ENCODE peak calls at places on chromosomes 13 and 19, in seven cellular contexts. V is IMR-90, S is amniotic epithelial cell, P is right atrium auricular region, T is endothelial cell, M is thoracic aorta, H is NCI-H774. R is an unnamed sample.

GRCh38 chr13:19680751-19681150 is 47.3 kb downstream of the MPHOSPH8 start:
- DNase-seq in T (no peak), P (no peak), V (peak), H (no peak), M (no peak), S (peak), R (no peak)

GRCh38 chr19:8615813-8616596 is 5.5 kb upstream of the ADAMTS10 start:
- DNase-seq in T (peak), V (peak), M (no peak), S (peak), H (no peak), P (peak), R (no peak)

GRCh38 chr13:113151745-113152707 is 6.4 kb upstream of the PROZ start:
- DNase-seq in H (no peak), T (no peak), P (peak), M (no peak), S (peak), V (peak), R (peak)

GRCh38 chr13:38952827-38953226 is 37.8 kb downstream of the STOML3 start:
- DNase-seq in M (no peak), P (no peak), T (no peak), H (no peak), V (no peak), S (no peak), R (no peak)

GRCh38 chr13:45034342-45034741 is 45.0 kb downstream of the GPALPP1 start:
- DNase-seq in P (no peak), S (no peak), V (no peak), H (no peak), M (no peak), T (no peak), R (no peak)

GRCh38 chr13:106232680-106233079 is 302.8 kb downstream of the EFNB2 start:
- DNase-seq in H (no peak), S (no peak), T (no peak), M (no peak), P (no peak), V (no peak), R (no peak)

GRCh38 chr13:23160241-23161175 is 20.3 kb upstream of the SGCG start:
- DNase-seq in M (no peak), P (no peak), V (no peak), S (no peak), T (no peak), H (no peak), R (no peak)

GRCh38 chr13:111561091-111561778 is 240.8 kb downstream of the TEX29 start:
- DNase-seq in P (no peak), T (no peak), S (no peak), M (no peak), V (no peak), H (no peak), R (no peak)

GRCh38 chr13:75759531-75759930 is 123.4 kb downstream of the LMO7 start:
- DNase-seq in S (no peak), M (no peak), P (no peak), T (no peak), H (no peak), V (no peak), R (no peak)

GRCh38 chr19:6242677-6243076 is 37.1 kb downstream of the MLLT1 start:
- DNase-seq in H (no peak), V (no peak), S (no peak), T (no peak), M (no peak), P (no peak), R (no peak)

GRCh38 chr19:55635334-55635717 is 5.5 kb upstream of the ZNF580 start:
- DNase-seq in V (no peak), S (no peak), M (no peak), P (no peak), T (no peak), H (no peak), R (peak)

GRCh38 chr13:53460776-53461175 is 432.2 kb downstream of the OLFM4 start:
- DNase-seq in V (no peak), T (no peak), H (no peak), S (no peak), M (no peak), P (no peak), R (no peak)

GRCh38 chr13:33263976-33264619 is 21.5 kb downstream of the STARD13 start:
- DNase-seq in H (no peak), T (no peak), S (no peak), V (no peak), M (no peak), P (no peak), R (no peak)

GRCh38 chr13:112172017-112172416 is 105.1 kb downstream of the SOX1 start:
- DNase-seq in P (no peak), S (no peak), H (no peak), T (no peak), M (no peak), V (no peak), R (peak)

GRCh38 chr19:18284710-18285430 is 3.4 kb upstream of the JUND start:
- DNase-seq in S (no peak), M (no peak), V (no peak), H (no peak), T (no peak), P (no peak), R (no peak)

GRCh38 chr19:2811221-2811722 is 8.4 kb upstream of the ZNF554 start:
- DNase-seq in M (no peak), T (no peak), P (no peak), H (no peak), S (no peak), V (no peak), R (no peak)

GRCh38 chr13:31236211-31236786 is 36.5 kb downstream of the B3GLCT start:
- DNase-seq in H (no peak), M (no peak), V (peak), T (no peak), P (no peak), S (peak), R (no peak)

GRCh38 chr13:114078501-114079451 is 53.6 kb downstream of the RASA3 start:
- DNase-seq in M (no peak), S (peak), T (no peak), H (no peak), V (peak), P (peak), R (no peak)

GRCh38 chr19:38162632-38163031 is 61.4 kb downstream of the DPF1 start:
- DNase-seq in H (no peak), S (no peak), T (no peak), V (no peak), P (no peak), M (no peak), R (no peak)

GRCh38 chr13:32010137-32010536 is 21.4 kb upstream of the FRY start:
- DNase-seq in H (no peak), S (no peak), M (no peak), P (no peak), T (no peak), V (peak), R (no peak)

GRCh38 chr13:51412431-51412830 is 40.4 kb downstream of the INTS6 start:
- DNase-seq in P (no peak), H (no peak), T (no peak), V (no peak), M (no peak), S (no peak), R (no peak)

GRCh38 chr13:33283195-33283910 is 2.2 kb downstream of the STARD13 start:
- DNase-seq in P (no peak), M (no peak), T (no peak), H (no peak), V (no peak), S (no peak), R (no peak)

GRCh38 chr13:30824651-30825050 is 81.4 kb upstream of the MEDAG start:
- DNase-seq in S (no peak), T (no peak), H (no peak), P (no peak), M (no peak), V (no peak), R (no peak)

GRCh38 chr13:39688278-39688677 is 32.8 kb downstream of the COG6 start:
- DNase-seq in T (no peak), H (no peak), M (no peak), S (no peak), P (no peak), V (no peak), R (no peak)

GRCh38 chr19:56538761-56539263 is at the start of gene ZFP28:
- DNase-seq in P (no peak), V (no peak), S (peak), M (peak), H (no peak), T (no peak), R (no peak)

GRCh38 chr19:13817018-13817614 is 21.9 kb downstream of the ZSWIM4 start:
- DNase-seq in T (no peak), H (peak), P (no peak), M (no peak), V (no peak), S (peak), R (no peak)

GRCh38 chr19:49801966-49802661 is 11.0 kb downstream of the FUZ start:
- DNase-seq in M (peak), P (peak), H (peak), V (peak), T (no peak), S (peak), R (peak)

GRCh38 chr13:93987458-93987857 is 492.0 kb downstream of the DCT start:
- DNase-seq in P (no peak), M (no peak), T (no peak), V (no peak), H (no peak), S (no peak), R (no peak)

GRCh38 chr13:23822252-23822824 is 66.9 kb downstream of the MIPEP start:
- DNase-seq in T (no peak), P (no peak), H (no peak), S (peak), M (no peak), V (no peak), R (no peak)

GRCh38 chr19:12636631-12637030 is 25.9 kb downstream of the ZNF791 start:
- DNase-seq in P (no peak), T (no peak), V (no peak), H (no peak), S (no peak), M (no peak), R (no peak)